ENCODE peak calls at places on chromosome 11, in ten cellular contexts. G, D, N, B, V, U, M, J, T and H are unnamed samples. For H3K36me3 and H3K9me2, the result is how much of the 10 kb centered on the place peaks cover.

GRCh38 chr11:123429851-123430735 is at the start of gene GRAMD1B:
- DNase-seq in G (no peak), D (no peak), N (peak), B (peak), V (peak), U (peak), M (peak), J (peak), T (no peak), H (no peak)

GRCh38 chr11:71086687-71087258 is 165.6 kb downstream of the SHANK2 start:
- DNase-seq in G (no peak), D (peak), N (peak), B (peak), V (no peak), U (peak), M (peak), J (peak), T (peak), H (no peak)

GRCh38 chr11:92329644-92330043 is 105.0 kb downstream of the FAT3 start:
- DNase-seq in G (no peak), D (no peak), N (no peak), B (peak), V (no peak), U (no peak), M (no peak), J (peak), T (no peak), H (no peak)

GRCh38 chr11:47161134-47161854 is 15.4 kb downstream of the ARFGAP2 start:
- DNase-seq in G (no peak), D (peak), N (peak), B (peak), V (peak), U (peak), M (peak), J (peak), T (peak), H (peak)

GRCh38 chr11:46658259-46658658 is 40.9 kb downstream of the ATG13 start:
- DNase-seq in G (no peak), D (no peak), N (no peak), B (peak), V (no peak), U (no peak), M (no peak), J (no peak), T (no peak), H (no peak)

GRCh38 chr11:76245720-76246119 is 39.4 kb upstream of the WNT11 start:
- DNase-seq in G (no peak), D (no peak), N (no peak), B (no peak), V (no peak), U (no peak), M (no peak), J (no peak), T (no peak), H (no peak)

GRCh38 chr11:117856252-117856651 is 20.2 kb downstream of the FXYD6 start:
- DNase-seq in G (no peak), D (no peak), N (no peak), B (no peak), V (no peak), U (no peak), M (no peak), J (no peak), T (no peak), H (no peak)

GRCh38 chr11:69640260-69640994 is 529 bp upstream of the CCND1 start:
- DNase-seq in G (no peak), D (no peak), N (no peak), B (peak), V (peak), U (peak), M (no peak), J (peak), T (peak), H (peak)

GRCh38 chr11:74403607-74404006 is 5.4 kb upstream of the PGM2L1 start:
- DNase-seq in G (no peak), D (no peak), N (no peak), B (no peak), V (no peak), U (no peak), M (peak), J (no peak), T (no peak), H (no peak)

GRCh38 chr11:1326435-1327063 is 17.1 kb upstream of the TOLLIP start:
- DNase-seq in G (no peak), D (no peak), N (no peak), B (peak), V (no peak), U (no peak), M (no peak), J (no peak), T (no peak), H (no peak)

GRCh38 chr11:12377106-12377823 is at the start of gene PARVA:
- DNase-seq in G (peak), D (no peak), N (peak), B (peak), V (no peak), U (peak), M (no peak), J (peak), T (no peak), H (peak)

GRCh38 chr11:34866375-34866774 is 49.8 kb downstream of the APIP start:
- DNase-seq in G (no peak), D (no peak), N (peak), B (peak), V (no peak), U (no peak), M (no peak), J (no peak), T (no peak), H (no peak)

GRCh38 chr11:14644396-14645246 is 1.0 kb downstream of the PDE3B start:
- DNase-seq in G (peak), D (no peak), N (peak), B (peak), V (peak), U (peak), M (peak), J (no peak), T (no peak), H (no peak)

GRCh38 chr11:1939006-1939626 is 8.0 kb upstream of the MRPL23 start:
- DNase-seq in G (no peak), D (no peak), N (no peak), B (peak), V (no peak), U (no peak), M (peak), J (no peak), T (no peak), H (no peak)

GRCh38 chr11:86067230-86068137 is 1.4 kb downstream of the PICALM start:
- DNase-seq in G (no peak), D (peak), N (peak), B (peak), V (peak), U (no peak), M (no peak), J (peak), T (peak), H (no peak)

GRCh38 chr11:71255323-71255722 is 2.9 kb upstream of the SHANK2 start:
- DNase-seq in G (no peak), D (no peak), N (peak), B (no peak), V (no peak), U (peak), M (no peak), J (no peak), T (no peak), H (no peak)

GRCh38 chr11:16945671-16946469 is 68.3 kb downstream of the PLEKHA7 start:
- DNase-seq in G (peak), D (peak), N (peak), B (peak), V (peak), U (peak), M (peak), J (peak), T (peak), H (peak)

GRCh38 chr11:30092518-30092917 is 75.7 kb upstream of the KCNA4 start:
- DNase-seq in G (no peak), D (no peak), N (no peak), B (no peak), V (no peak), U (no peak), M (no peak), J (no peak), T (no peak), H (no peak)

GRCh38 chr11:134573857-134574256 is 161.8 kb upstream of the B3GAT1 start:
- DNase-seq in G (no peak), D (no peak), N (no peak), B (no peak), V (no peak), U (no peak), M (no peak), J (no peak), T (no peak), H (no peak)

GRCh38 chr11:130710022-130710421 is 206.3 kb downstream of the SNX19 start:
- DNase-seq in G (no peak), D (no peak), N (no peak), B (no peak), V (no peak), U (no peak), M (no peak), J (no peak), T (peak), H (no peak)

GRCh38 chr11:12418019-12418611 is 40.7 kb downstream of the PARVA start:
- DNase-seq in G (no peak), D (no peak), N (no peak), B (peak), V (no peak), U (peak), M (no peak), J (no peak), T (no peak), H (no peak)

GRCh38 chr11:89279176-89279575 is 101.5 kb downstream of the TYR start:
- DNase-seq in G (no peak), D (no peak), N (no peak), B (no peak), V (no peak), U (no peak), M (no peak), J (no peak), T (no peak), H (no peak)

GRCh38 chr11:3127706-3128355 is 37.3 kb downstream of the OSBPL5 start:
- DNase-seq in G (no peak), D (no peak), N (no peak), B (no peak), V (no peak), U (no peak), M (no peak), J (no peak), T (no peak), H (no peak)

GRCh38 chr11:36452231-36452630 is 57.8 kb downstream of the TRAF6 start:
- DNase-seq in G (no peak), D (no peak), N (no peak), B (peak), V (no peak), U (no peak), M (no peak), J (no peak), T (no peak), H (no peak)

GRCh38 chr11:126345283-126345682 is 10.2 kb upstream of the ST3GAL4 start:
- DNase-seq in G (no peak), D (no peak), N (no peak), B (no peak), V (no peak), U (no peak), M (no peak), J (no peak), T (no peak), H (no peak)

DNA sequence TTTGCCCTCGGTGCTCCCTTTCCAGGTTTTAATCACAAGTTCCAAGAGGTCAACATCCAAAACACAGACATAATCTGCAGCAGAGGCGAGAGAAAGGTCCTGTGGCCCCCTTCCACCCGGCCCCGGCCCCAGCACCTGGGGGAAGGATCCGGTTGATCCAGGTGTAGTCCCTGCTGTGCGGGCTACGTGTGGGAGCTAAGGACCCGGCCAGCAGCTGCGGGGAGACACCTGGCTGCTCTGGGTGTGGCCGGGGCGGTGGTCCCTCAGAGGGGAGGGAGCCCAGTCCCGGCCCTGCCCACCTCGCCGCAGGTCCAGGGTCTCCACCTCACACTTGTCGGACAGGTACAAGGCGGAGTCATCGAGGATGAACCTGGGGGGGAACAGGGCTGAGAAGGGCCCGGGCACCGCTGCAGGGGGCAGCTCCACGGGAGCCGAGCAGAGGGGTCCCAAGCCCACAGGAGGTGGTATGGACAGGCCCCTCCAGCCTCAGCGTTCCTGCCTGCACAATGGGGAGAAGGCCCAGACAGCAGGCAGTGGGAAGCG is 13.6 kb downstream of the ATG2A start:
- DNase-seq in G (no peak), D (no peak), N (no peak), B (no peak), V (no peak), U (no peak), M (no peak), J (no peak), T (no peak), H (no peak)
- H3K36me3 ChIP-seq in G (under half), D (half or more), N (under half), B (under half), V (under half), U (under half), M (under half), J (under half), T (under half), H (under half)

GRCh38 chr11:44555031-44555800 is 10.2 kb upstream of the CD82 start:
- DNase-seq in G (no peak), D (no peak), N (no peak), B (no peak), V (no peak), U (no peak), M (no peak), J (no peak), T (no peak), H (no peak)
- H3K9me2 ChIP-seq in G (under half), D (under half), N (under half), B (under half), V (under half), U (under half), M (under half), J (under half), T (under half), H (under half)

GRCh38 chr11:61797263-61797944 is 4.7 kb downstream of the FEN1 start:
- DNase-seq in G (peak), D (peak), N (peak), B (peak), V (peak), U (peak), M (peak), J (peak), T (peak), H (peak)
- H3K36me3 ChIP-seq in G (under half), D (half or more), N (under half), B (under half), V (under half), U (under half), M (under half), J (under half), T (under half), H (under half)

GRCh38 chr11:9037963-9038362 is 34.2 kb upstream of the NRIP3 start:
- DNase-seq in G (no peak), D (no peak), N (no peak), B (no peak), V (no peak), U (no peak), M (no peak), J (no peak), T (no peak), H (no peak)
- H3K9me2 ChIP-seq in G (under half), D (under half), N (under half), B (under half), V (under half), U (under half), M (under half), J (under half), T (under half), H (under half)